ENCODE peak calls at places on chromosomes 3 and 15, in ten cellular contexts. J, I, H, M, X, S, R, N, Y and F are unnamed samples.

GRCh38 chr15:73745073-73745472 is 8.1 kb downstream of the INSYN1 start:
- DNase-seq in J (no peak), I (no peak), H (no peak), M (no peak), X (no peak), S (no peak), R (no peak), N (no peak), Y (no peak), F (no peak)

GRCh38 chr3:25603703-25604102 is 61.0 kb downstream of the TOP2B start:
- DNase-seq in J (no peak), I (no peak), H (no peak), M (peak; percentile 17), X (no peak), S (peak; percentile 68), R (no peak), N (peak; percentile 63), Y (no peak), F (no peak)

GRCh38 chr3:119856695-119857094 is 74.8 kb downstream of the NR1I2 start:
- DNase-seq in J (no peak), I (no peak), H (no peak), M (no peak), X (no peak), S (no peak), R (no peak), N (no peak), Y (no peak), F (no peak)

GRCh38 chr3:50850639-50851511 is 176.1 kb downstream of the DOCK3 start:
- DNase-seq in J (no peak), I (no peak), H (no peak), M (no peak), X (no peak), S (no peak), R (no peak), N (no peak), Y (no peak), F (peak; percentile 40)

GRCh38 chr3:22729981-22730380 is 473.1 kb upstream of the UBE2E2 start:
- DNase-seq in J (no peak), I (no peak), H (no peak), M (no peak), X (no peak), S (no peak), R (no peak), N (no peak), Y (peak; percentile 2), F (no peak)

GRCh38 chr3:54822206-54822605 is 105.7 kb downstream of the LRTM1 start:
- DNase-seq in J (no peak), I (no peak), H (no peak), M (peak; percentile 21), X (peak; percentile 4), S (no peak), R (peak; percentile 38), N (no peak), Y (no peak), F (peak; percentile 31)

GRCh38 chr3:23324745-23325144 is 121.6 kb downstream of the UBE2E2 start:
- DNase-seq in J (no peak), I (no peak), H (no peak), M (no peak), X (no peak), S (peak; percentile 3), R (no peak), N (peak; percentile 39), Y (peak; percentile 68), F (no peak)

GRCh38 chr3:44966795-44967278 is 9.1 kb downstream of the ZDHHC3 start:
- DNase-seq in J (no peak), I (no peak), H (no peak), M (no peak), X (no peak), S (no peak), R (no peak), N (no peak), Y (no peak), F (peak; percentile 93)

GRCh38 chr15:84598250-84598649 is 2.6 kb upstream of the ZSCAN2 start:
- DNase-seq in J (no peak), I (no peak), H (no peak), M (no peak), X (no peak), S (peak; percentile 65), R (no peak), N (no peak), Y (no peak), F (no peak)

GRCh38 chr3:118468801-118469200 is 565.8 kb downstream of the IGSF11 start:
- DNase-seq in J (no peak), I (no peak), H (no peak), M (no peak), X (no peak), S (no peak), R (no peak), N (no peak), Y (no peak), F (no peak)

GRCh38 chr15:89364741-89365450 is 30.3 kb upstream of the POLG start:
- DNase-seq in J (no peak), I (no peak), H (no peak), M (no peak), X (peak; percentile 62), S (no peak), R (no peak), N (no peak), Y (peak; percentile 9), F (no peak)

GRCh38 chr3:161990036-161990435 is 493.4 kb downstream of the OTOL1 start:
- DNase-seq in J (no peak), I (no peak), H (no peak), M (no peak), X (no peak), S (no peak), R (no peak), N (no peak), Y (no peak), F (no peak)

GRCh38 chr15:76253851-76254440 is 57.3 kb downstream of the ETFA start:
- DNase-seq in J (no peak), I (no peak), H (no peak), M (no peak), X (no peak), S (no peak), R (no peak), N (no peak), Y (no peak), F (no peak)

GRCh38 chr3:150763841-150764483 is 993 bp upstream of the SIAH2 start:
- DNase-seq in J (no peak), I (peak; percentile 87), H (no peak), M (no peak), X (peak; percentile 70), S (peak; percentile 78), R (peak; percentile 81), N (peak; percentile 62), Y (peak; percentile 75), F (no peak)

GRCh38 chr3:156860873-156861272 is 34.7 kb downstream of the LEKR1 start:
- DNase-seq in J (no peak), I (no peak), H (no peak), M (no peak), X (no peak), S (no peak), R (no peak), N (no peak), Y (no peak), F (no peak)

GRCh38 chr3:24853685-24854341 is 359.2 kb upstream of the THRB start:
- DNase-seq in J (no peak), I (no peak), H (no peak), M (no peak), X (no peak), S (no peak), R (no peak), N (no peak), Y (no peak), F (no peak)

GRCh38 chr3:169453256-169454059 is 210.1 kb downstream of the MECOM start:
- DNase-seq in J (no peak), I (peak; percentile 45), H (no peak), M (no peak), X (no peak), S (no peak), R (no peak), N (no peak), Y (no peak), F (no peak)

GRCh38 chr15:74391604-74392401 is 24.4 kb upstream of the CYP11A1 start:
- DNase-seq in J (no peak), I (no peak), H (no peak), M (no peak), X (no peak), S (no peak), R (no peak), N (no peak), Y (no peak), F (no peak)

GRCh38 chr3:106379251-106379750 is 510.5 kb upstream of the CBLB start:
- DNase-seq in J (no peak), I (no peak), H (no peak), M (no peak), X (no peak), S (no peak), R (no peak), N (no peak), Y (no peak), F (no peak)

GRCh38 chr3:177318559-177318958 is 121.3 kb upstream of the TBL1XR1 start:
- DNase-seq in J (no peak), I (no peak), H (no peak), M (no peak), X (no peak), S (no peak), R (no peak), N (no peak), Y (no peak), F (no peak)

GRCh38 chr3:110804856-110805255 is 266.8 kb upstream of the NECTIN3 start:
- DNase-seq in J (no peak), I (no peak), H (no peak), M (no peak), X (no peak), S (no peak), R (no peak), N (no peak), Y (no peak), F (no peak)

GRCh38 chr3:116302087-116302747 is 143.1 kb downstream of the LSAMP start:
- DNase-seq in J (no peak), I (no peak), H (no peak), M (peak; percentile 1), X (no peak), S (peak; percentile 34), R (no peak), N (peak; percentile 52), Y (no peak), F (no peak)

GRCh38 chr15:83747050-83747717 is 93.3 kb downstream of the ADAMTSL3 start:
- DNase-seq in J (no peak), I (no peak), H (no peak), M (no peak), X (no peak), S (no peak), R (no peak), N (peak; percentile 55), Y (no peak), F (no peak)

GRCh38 chr3:140365872-140366697 is 311.8 kb upstream of the TRIM42 start:
- DNase-seq in J (no peak), I (no peak), H (no peak), M (no peak), X (no peak), S (no peak), R (no peak), N (no peak), Y (no peak), F (no peak)

GRCh38 chr3:179842061-179842460 is 189.2 kb downstream of the USP13 start:
- DNase-seq in J (no peak), I (no peak), H (no peak), M (no peak), X (no peak), S (no peak), R (no peak), N (no peak), Y (no peak), F (no peak)

GRCh38 chr15:90035095-90035834 is 34.1 kb downstream of the ZNF710 start:
- DNase-seq in J (no peak), I (no peak), H (no peak), M (no peak), X (peak; percentile 31), S (no peak), R (peak; percentile 65), N (peak; percentile 69), Y (peak; percentile 73), F (no peak)

GRCh38 chr3:127264292-127264691 is 23.6 kb downstream of the PRR20G start:
- DNase-seq in J (no peak), I (no peak), H (no peak), M (no peak), X (no peak), S (no peak), R (no peak), N (no peak), Y (no peak), F (no peak)

GRCh38 chr3:72186485-72186864 is 401.5 kb upstream of the PROK2 start:
- DNase-seq in J (no peak), I (no peak), H (no peak), M (no peak), X (no peak), S (peak; percentile 82), R (no peak), N (peak; percentile 13), Y (peak; percentile 67), F (no peak)